ENCODE peak calls at places on chromosomes 7 and 10, in eight cellular contexts. M is transverse colon, C is A549, I is stomach, Q is suprapubic skin, P is ovary, W is SK-N-SH, X is tibial nerve. K is an unnamed sample.

GRCh38 chr7:84085147-84085546 is 109.4 kb downstream of the SEMA3A start:
- DNase-seq in M (no peak), C (no peak), I (no peak), Q (no peak), P (no peak), W (no peak), X (no peak), K (no peak)

GRCh38 chr10:100806356-100806645 is 60.9 kb downstream of the PAX2 start:
- DNase-seq in M (no peak), C (no peak), I (no peak), Q (no peak), P (no peak), W (peak), X (no peak), K (no peak)

GRCh38 chr10:132856869-132857524 is 71.0 kb upstream of the NKX6-2 start:
- DNase-seq in M (peak), C (no peak), I (no peak), Q (no peak), P (peak), W (no peak), X (no peak), K (peak)

GRCh38 chr10:58243269-58243668 is 24.4 kb downstream of the IPMK start:
- DNase-seq in M (no peak), C (no peak), I (no peak), Q (no peak), P (no peak), W (no peak), X (no peak), K (peak)

GRCh38 chr7:12640299-12641096 is 46.9 kb upstream of the ARL4A start:
- DNase-seq in M (no peak), C (no peak), I (no peak), Q (no peak), P (no peak), W (no peak), X (no peak), K (no peak)

GRCh38 chr10:58757352-58758071 is 244.8 kb downstream of the BICC1 start:
- DNase-seq in M (no peak), C (no peak), I (no peak), Q (no peak), P (peak), W (no peak), X (no peak), K (no peak)

GRCh38 chr7:151310578-151310977 is 31.0 kb upstream of the NUB1 start:
- DNase-seq in M (no peak), C (peak), I (no peak), Q (no peak), P (no peak), W (peak), X (no peak), K (no peak)

GRCh38 chr7:75869776-75870379 is 9.0 kb upstream of the RHBDD2 start:
- DNase-seq in M (no peak), C (no peak), I (no peak), Q (no peak), P (no peak), W (no peak), X (no peak), K (no peak)

GRCh38 chr10:127579640-127580039 is 30.5 kb downstream of the NPS start:
- DNase-seq in M (no peak), C (no peak), I (no peak), Q (no peak), P (no peak), W (no peak), X (no peak), K (no peak)

GRCh38 chr7:129684777-129685176 is 73.3 kb downstream of the NRF1 start:
- DNase-seq in M (no peak), C (no peak), I (no peak), Q (no peak), P (no peak), W (no peak), X (no peak), K (no peak)

GRCh38 chr10:112271982-112272381 is 11.2 kb upstream of the TECTB start:
- DNase-seq in M (no peak), C (no peak), I (no peak), Q (no peak), P (no peak), W (no peak), X (no peak), K (no peak)

GRCh38 chr7:97039374-97040065 is 14.9 kb upstream of the DLX5 start:
- DNase-seq in M (no peak), C (no peak), I (no peak), Q (no peak), P (no peak), W (no peak), X (no peak), K (no peak)

GRCh38 chr10:88392222-88392621 is 190.9 kb downstream of the RNLS start:
- DNase-seq in M (no peak), C (no peak), I (no peak), Q (no peak), P (no peak), W (no peak), X (no peak), K (no peak)

GRCh38 chr7:134419875-134420274 is 39.0 kb downstream of the AKR1B1 start:
- DNase-seq in M (no peak), C (no peak), I (no peak), Q (no peak), P (no peak), W (no peak), X (no peak), K (no peak)

GRCh38 chr10:126247454-126247975 is 140.8 kb downstream of the ADAM12 start:
- DNase-seq in M (peak), C (peak), I (peak), Q (no peak), P (peak), W (no peak), X (peak), K (no peak)

GRCh38 chr10:16996530-16996964 is 133.1 kb downstream of the CUBN start:
- DNase-seq in M (no peak), C (no peak), I (no peak), Q (no peak), P (no peak), W (no peak), X (no peak), K (no peak)

GRCh38 chr7:75559355-75559986 is 67.4 kb downstream of the SPDYE5 start:
- DNase-seq in M (no peak), C (no peak), I (no peak), Q (no peak), P (no peak), W (peak), X (no peak), K (peak)

GRCh38 chr7:64889686-64890162 is 13.3 kb upstream of the ZNF273 start:
- DNase-seq in M (no peak), C (no peak), I (no peak), Q (peak), P (no peak), W (peak), X (no peak), K (no peak)

GRCh38 chr10:32077896-32078295 is 21.7 kb upstream of the KIF5B start:
- DNase-seq in M (no peak), C (no peak), I (no peak), Q (peak), P (no peak), W (no peak), X (no peak), K (no peak)

GRCh38 chr10:17504547-17505245 is 50.3 kb upstream of the ST8SIA6 start:
- DNase-seq in M (no peak), C (no peak), I (no peak), Q (no peak), P (no peak), W (no peak), X (no peak), K (no peak)

GRCh38 chr10:132526676-132527075 is 10.9 kb upstream of the INPP5A start:
- DNase-seq in M (peak), C (no peak), I (no peak), Q (no peak), P (no peak), W (no peak), X (no peak), K (peak)

GRCh38 chr7:64869912-64870562 is 33.0 kb upstream of the ZNF273 start:
- DNase-seq in M (no peak), C (no peak), I (peak), Q (no peak), P (no peak), W (peak), X (peak), K (no peak)

GRCh38 chr7:24653316-24654085 is 80.2 kb downstream of the PALS2 start:
- DNase-seq in M (no peak), C (no peak), I (no peak), Q (no peak), P (no peak), W (no peak), X (no peak), K (no peak)

GRCh38 chr10:65660006-65660405 is 1265.8 kb upstream of the LRRTM3 start:
- DNase-seq in M (no peak), C (no peak), I (no peak), Q (no peak), P (no peak), W (no peak), X (no peak), K (no peak)

GRCh38 chr7:50667789-50668226 is 102.6 kb upstream of the DDC start:
- DNase-seq in M (no peak), C (no peak), I (no peak), Q (no peak), P (peak), W (no peak), X (no peak), K (no peak)

GRCh38 chr7:1937252-1937605 is 267.2 kb downstream of the ELFN1 start:
- DNase-seq in M (no peak), C (no peak), I (no peak), Q (no peak), P (no peak), W (no peak), X (no peak), K (no peak)

GRCh38 chr7:157140118-157140905 is 1.6 kb downstream of the UBE3C start:
- DNase-seq in M (no peak), C (no peak), I (no peak), Q (no peak), P (no peak), W (no peak), X (no peak), K (no peak)

GRCh38 chr7:98619450-98620321 is 2.6 kb downstream of the NPTX2 start:
- DNase-seq in M (no peak), C (no peak), I (peak), Q (no peak), P (no peak), W (peak), X (no peak), K (peak)
- TF ChIP-seq EP300 in M (no peak), C (no peak), I (no peak), Q (no peak), P (no peak), W (no peak), X (no peak), K (no peak)

GRCh38 chr7:70182516-70182915 is 584.2 kb downstream of the AUTS2 start:
- DNase-seq in M (no peak), C (no peak), I (no peak), Q (no peak), P (no peak), W (no peak), X (no peak), K (no peak)

GRCh38 chr7:70189261-70189660 is 591.0 kb downstream of the AUTS2 start:
- DNase-seq in M (no peak), C (no peak), I (no peak), Q (no peak), P (no peak), W (no peak), X (no peak), K (no peak)

GRCh38 chr7:70178206-70178605 is 579.9 kb downstream of the AUTS2 start:
- DNase-seq in M (no peak), C (no peak), I (no peak), Q (no peak), P (no peak), W (no peak), X (no peak), K (no peak)

GRCh38 chr7:70178787-70179186 is 580.5 kb downstream of the AUTS2 start:
- DNase-seq in M (peak), C (peak), I (no peak), Q (no peak), P (no peak), W (no peak), X (no peak), K (no peak)

DNA sequence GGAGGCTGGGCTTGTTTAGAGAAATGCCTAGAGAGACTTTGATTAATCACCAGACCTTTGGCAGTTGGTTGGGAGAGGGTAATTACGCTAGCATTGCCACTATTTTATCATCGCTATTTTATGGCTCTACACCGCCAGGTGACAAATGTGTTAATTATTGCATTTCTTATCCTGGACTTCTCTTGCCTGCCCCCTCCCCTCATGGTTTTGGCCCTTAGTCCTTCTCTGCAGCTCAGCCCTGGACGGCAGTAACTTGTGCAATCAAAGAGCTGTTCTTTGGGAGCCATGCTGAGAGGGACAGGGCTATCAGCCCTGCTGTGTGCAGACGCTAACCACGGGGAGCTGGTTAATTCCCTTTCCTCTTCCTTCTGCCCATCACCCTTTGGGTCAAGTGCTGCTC is 585.0 kb downstream of the AUTS2 start:
- DNase-seq in M (peak), C (no peak), I (no peak), Q (no peak), P (no peak), W (no peak), X (no peak), K (no peak)
- TF ChIP-seq EP300 in M (no peak), C (no peak), I (no peak), Q (no peak), P (no peak), W (no peak), X (no peak), K (no peak)

GRCh38 chr10:33260403-33261239 is 73.8 kb downstream of the NRP1 start:
- DNase-seq in M (no peak), C (no peak), I (no peak), Q (no peak), P (no peak), W (peak), X (no peak), K (no peak)

GRCh38 chr10:33257439-33257838 is 77.0 kb downstream of the NRP1 start:
- DNase-seq in M (peak), C (no peak), I (no peak), Q (no peak), P (no peak), W (no peak), X (no peak), K (no peak)

GRCh38 chr10:33262871-33263270 is 71.6 kb downstream of the NRP1 start:
- DNase-seq in M (no peak), C (no peak), I (no peak), Q (no peak), P (no peak), W (no peak), X (no peak), K (no peak)

GRCh38 chr10:33254556-33255160 is 79.8 kb downstream of the NRP1 start:
- DNase-seq in M (no peak), C (no peak), I (no peak), Q (no peak), P (no peak), W (no peak), X (no peak), K (no peak)

DNA sequence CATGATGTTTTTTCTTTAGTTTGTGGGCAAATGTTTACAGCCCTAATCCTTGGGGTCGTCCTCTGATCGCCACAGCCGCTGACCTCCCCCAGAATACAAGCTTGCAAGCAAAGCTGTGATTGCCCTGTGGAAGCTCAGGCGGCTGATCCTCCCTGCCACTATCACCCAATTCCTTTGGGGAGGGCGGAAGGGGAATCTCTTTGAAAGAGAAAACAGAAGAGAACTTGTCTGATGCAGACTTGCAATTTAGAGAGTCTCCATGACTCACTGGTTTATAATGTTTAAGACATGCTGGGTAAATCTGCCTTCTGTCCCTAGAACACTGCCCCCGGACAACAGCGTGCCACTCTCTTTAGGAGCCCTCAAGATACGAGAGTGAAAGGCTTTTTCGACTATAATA is 75.5 kb downstream of the NRP1 start:
- DNase-seq in M (no peak), C (no peak), I (no peak), Q (no peak), P (no peak), W (no peak), X (no peak), K (no peak)
- TF ChIP-seq EP300 in M (no peak), C (no peak), I (no peak), Q (no peak), P (no peak), W (no peak), X (no peak), K (no peak)

DNA sequence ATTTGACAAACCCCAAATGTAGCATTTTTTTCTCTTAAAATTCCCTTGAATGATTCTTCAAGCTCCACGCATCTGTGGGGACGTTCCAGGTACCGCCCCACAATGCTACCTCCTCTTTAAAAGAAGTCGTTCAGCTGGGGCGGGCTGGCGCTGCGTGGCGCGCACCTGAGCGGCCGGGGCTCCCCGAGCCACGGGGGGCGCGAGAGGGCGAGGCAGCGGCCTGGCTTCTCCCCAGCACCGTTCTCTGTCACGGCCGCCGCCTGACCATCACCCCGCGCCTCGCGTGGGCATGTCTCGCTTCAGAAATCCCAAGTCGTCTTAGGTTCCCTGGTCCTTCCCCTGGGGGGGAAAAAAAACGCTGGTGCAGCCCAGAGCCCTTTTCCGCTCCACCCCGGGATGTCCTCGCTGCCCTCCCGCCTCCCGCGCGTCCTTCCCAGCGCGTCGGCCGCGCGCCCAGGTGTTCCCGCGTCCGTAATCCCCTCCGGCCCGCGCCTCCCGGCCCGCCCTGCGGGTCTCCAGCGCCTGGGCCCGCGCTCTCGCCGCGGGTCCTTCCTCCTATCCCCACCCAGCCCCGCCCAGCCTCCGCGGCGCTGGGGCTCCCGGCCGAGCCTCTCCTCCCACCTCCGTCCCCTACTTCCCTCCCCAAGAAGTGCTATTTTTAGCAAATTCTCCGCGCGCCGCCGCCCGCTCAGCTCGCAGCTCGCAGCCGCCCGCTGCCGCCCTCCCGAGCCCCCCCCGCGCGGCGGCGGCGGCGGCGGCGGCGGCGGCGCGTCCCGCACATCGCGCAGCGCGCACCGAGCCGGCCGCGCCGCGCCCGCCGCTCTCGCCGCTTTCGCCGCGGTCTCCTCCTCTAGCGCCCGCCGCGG is 58.8 kb upstream of the PRPS1L1 start:
- DNase-seq in M (peak), C (peak), I (no peak), Q (no peak), P (no peak), W (peak), X (no peak), K (peak)
- TF ChIP-seq EP300 in M (no peak), C (no peak), I (no peak), Q (no peak), P (no peak), W (no peak), X (no peak), K (no peak)

GRCh38 chr10:25828475-25828874 is 105.6 kb upstream of the MYO3A start:
- DNase-seq in M (no peak), C (no peak), I (no peak), Q (no peak), P (no peak), W (no peak), X (no peak), K (no peak)

DNA sequence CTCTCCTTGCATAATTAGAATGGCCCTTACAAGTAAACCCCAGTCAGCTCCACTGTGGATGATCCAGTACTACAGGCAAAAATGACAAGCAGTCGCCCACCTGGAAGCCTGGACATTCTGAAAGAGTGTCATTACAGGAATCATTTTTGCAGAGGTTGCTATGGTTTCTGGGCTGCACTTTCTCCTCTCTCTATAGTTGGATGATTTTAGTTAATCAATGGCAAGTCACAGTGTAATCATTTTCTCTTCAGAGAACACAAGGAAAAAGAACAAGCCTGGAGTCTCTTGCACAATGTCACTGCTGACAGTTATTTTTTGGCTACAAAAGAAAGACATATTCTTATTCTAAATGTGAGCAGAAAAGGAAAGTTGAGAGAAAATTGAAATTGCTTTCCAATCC is 102.9 kb upstream of the MYO3A start:
- DNase-seq in M (no peak), C (no peak), I (no peak), Q (no peak), P (no peak), W (no peak), X (no peak), K (no peak)
- TF ChIP-seq EP300 in M (no peak), C (no peak), I (no peak), Q (no peak), P (no peak), W (no peak), X (no peak), K (no peak)

DNA sequence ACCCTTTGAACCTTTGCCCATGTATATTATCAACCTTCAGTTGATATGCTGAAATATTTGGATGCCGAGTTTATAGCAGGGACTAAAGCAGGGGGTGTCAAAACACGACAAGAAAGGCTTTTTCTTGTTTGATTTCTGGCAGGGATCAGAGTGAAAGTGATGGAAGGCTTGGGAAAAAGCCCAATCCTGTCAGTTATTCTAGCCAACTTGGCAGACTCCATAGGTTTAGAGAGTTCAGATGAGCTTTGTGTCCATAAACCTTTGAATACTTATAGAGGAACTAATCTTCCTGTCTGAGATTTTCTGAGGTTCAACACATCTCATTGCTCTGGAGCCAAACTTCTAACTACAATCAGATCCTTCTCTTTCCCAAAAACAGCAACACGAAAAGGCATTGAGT is 47.4 kb downstream of the INHBA start:
- DNase-seq in M (no peak), C (no peak), I (no peak), Q (no peak), P (no peak), W (no peak), X (no peak), K (no peak)
- TF ChIP-seq EP300 in M (no peak), C (no peak), I (no peak), Q (no peak), P (no peak), W (no peak), X (no peak), K (no peak)